ENCODE peak calls at places on chromosome 2, in eight cellular contexts. M is GM12891, K is body of pancreas, B is GM12878, H is uterus, G is stomach, Z is upper lobe of left lung, X is A549. I is an unnamed sample.
A peak's percentile ranks its signal among the peaks of the same experiment; 100 is the strongest.

GRCh38 chr2:217790195-217790594 is 212.6 kb downstream of the TNS1 start:
- DNase-seq in M (no peak), K (no peak), B (no peak), H (peak; percentile 14), G (no peak), Z (no peak), X (no peak), I (no peak)

GRCh38 chr2:150209746-150210145 is 277.7 kb downstream of the RND3 start:
- DNase-seq in M (no peak), K (no peak), B (no peak), H (no peak), G (no peak), Z (no peak), X (no peak), I (no peak)

GRCh38 chr2:23454501-23455120 is 69.6 kb downstream of the KLHL29 start:
- DNase-seq in M (no peak), K (no peak), B (no peak), H (no peak), G (no peak), Z (no peak), X (no peak), I (no peak)

GRCh38 chr2:5666798-5667197 is 25.4 kb upstream of the SOX11 start:
- DNase-seq in M (no peak), K (no peak), B (no peak), H (no peak), G (no peak), Z (no peak), X (no peak), I (no peak)

GRCh38 chr2:168030862-168031624 is 216.4 kb downstream of the STK39 start:
- DNase-seq in M (no peak), K (no peak), B (peak; percentile 44), H (no peak), G (no peak), Z (no peak), X (no peak), I (no peak)

GRCh38 chr2:9973691-9974090 is 22.2 kb downstream of the GRHL1 start:
- DNase-seq in M (no peak), K (no peak), B (no peak), H (no peak), G (no peak), Z (no peak), X (no peak), I (no peak)

GRCh38 chr2:23532311-23533013 is 147.5 kb downstream of the KLHL29 start:
- DNase-seq in M (peak; percentile 73), K (no peak), B (peak; percentile 4), H (peak; percentile 66), G (no peak), Z (no peak), X (no peak), I (no peak)

GRCh38 chr2:179812501-179812900 is 48.9 kb downstream of the ZNF385B start:
- DNase-seq in M (no peak), K (no peak), B (no peak), H (no peak), G (no peak), Z (no peak), X (no peak), I (no peak)

GRCh38 chr2:108691447-108691846 is 27.8 kb upstream of the RANBP2 start:
- DNase-seq in M (no peak), K (no peak), B (no peak), H (no peak), G (no peak), Z (no peak), X (no peak), I (peak; percentile 25)

GRCh38 chr2:120246546-120247300 is 5.9 kb upstream of the RALB start:
- DNase-seq in M (no peak), K (no peak), B (no peak), H (no peak), G (no peak), Z (no peak), X (no peak), I (no peak)

GRCh38 chr2:120245933-120246332 is 6.7 kb upstream of the RALB start:
- DNase-seq in M (no peak), K (no peak), B (no peak), H (no peak), G (no peak), Z (no peak), X (no peak), I (no peak)

GRCh38 chr2:120244656-120245519 is 7.8 kb upstream of the RALB start:
- DNase-seq in M (no peak), K (no peak), B (no peak), H (no peak), G (no peak), Z (no peak), X (no peak), I (no peak)

GRCh38 chr2:120243875-120244553 is 8.6 kb upstream of the RALB start:
- DNase-seq in M (no peak), K (no peak), B (no peak), H (no peak), G (no peak), Z (no peak), X (no peak), I (peak; percentile 7)

GRCh38 chr2:120245520-120245835 is 7.2 kb upstream of the RALB start:
- DNase-seq in M (no peak), K (peak; percentile 55), B (no peak), H (peak; percentile 72), G (no peak), Z (peak; percentile 69), X (no peak), I (no peak)
- TF ChIP-seq POLR2A in M (no peak), K (peak; percentile 32), B (no peak), H (no peak), G (no peak), Z (peak; percentile 19), X (no peak), I (no peak)

DNA sequence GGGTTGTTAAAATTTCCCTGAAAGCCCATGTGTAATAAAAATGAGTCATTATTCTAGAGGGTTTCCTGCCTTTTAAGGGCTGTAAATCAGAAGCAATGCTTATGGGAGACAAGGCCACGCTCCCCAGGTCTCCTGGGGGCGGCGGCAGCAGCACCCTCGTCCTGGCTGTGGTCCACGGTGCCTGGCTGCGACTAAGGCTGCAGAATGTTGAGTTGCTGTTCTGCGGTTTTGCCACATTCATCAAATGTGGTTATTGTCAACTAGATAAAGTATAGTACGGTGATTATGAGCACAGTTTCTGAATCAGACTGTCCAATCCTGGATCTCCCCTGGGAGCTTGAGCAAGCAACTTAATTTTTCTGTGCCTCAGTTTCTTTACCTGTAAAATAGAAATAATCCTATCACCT is 11.9 kb upstream of the AGFG1 start:
- DNase-seq in M (no peak), K (no peak), B (no peak), H (no peak), G (no peak), Z (no peak), X (no peak), I (no peak)
- TF ChIP-seq POLR2A in M (no peak), K (no peak), B (no peak), H (no peak), G (no peak), Z (no peak), X (no peak), I (no peak)

GRCh38 chr2:213284105-213285090 is at the start of gene SPAG16:
- DNase-seq in M (peak; percentile 91), K (peak; percentile 97), B (peak; percentile 92), H (peak; percentile 96), G (peak; percentile 93), Z (peak; percentile 94), X (peak; percentile 89), I (peak; percentile 98)
- TF ChIP-seq POLR2A in M (peak; percentile 58), K (peak; percentile 73), B (peak; percentile 83), H (peak; percentile 48), G (no peak), Z (peak; percentile 70), X (peak; percentile 60), I (peak; percentile 24)

DNA sequence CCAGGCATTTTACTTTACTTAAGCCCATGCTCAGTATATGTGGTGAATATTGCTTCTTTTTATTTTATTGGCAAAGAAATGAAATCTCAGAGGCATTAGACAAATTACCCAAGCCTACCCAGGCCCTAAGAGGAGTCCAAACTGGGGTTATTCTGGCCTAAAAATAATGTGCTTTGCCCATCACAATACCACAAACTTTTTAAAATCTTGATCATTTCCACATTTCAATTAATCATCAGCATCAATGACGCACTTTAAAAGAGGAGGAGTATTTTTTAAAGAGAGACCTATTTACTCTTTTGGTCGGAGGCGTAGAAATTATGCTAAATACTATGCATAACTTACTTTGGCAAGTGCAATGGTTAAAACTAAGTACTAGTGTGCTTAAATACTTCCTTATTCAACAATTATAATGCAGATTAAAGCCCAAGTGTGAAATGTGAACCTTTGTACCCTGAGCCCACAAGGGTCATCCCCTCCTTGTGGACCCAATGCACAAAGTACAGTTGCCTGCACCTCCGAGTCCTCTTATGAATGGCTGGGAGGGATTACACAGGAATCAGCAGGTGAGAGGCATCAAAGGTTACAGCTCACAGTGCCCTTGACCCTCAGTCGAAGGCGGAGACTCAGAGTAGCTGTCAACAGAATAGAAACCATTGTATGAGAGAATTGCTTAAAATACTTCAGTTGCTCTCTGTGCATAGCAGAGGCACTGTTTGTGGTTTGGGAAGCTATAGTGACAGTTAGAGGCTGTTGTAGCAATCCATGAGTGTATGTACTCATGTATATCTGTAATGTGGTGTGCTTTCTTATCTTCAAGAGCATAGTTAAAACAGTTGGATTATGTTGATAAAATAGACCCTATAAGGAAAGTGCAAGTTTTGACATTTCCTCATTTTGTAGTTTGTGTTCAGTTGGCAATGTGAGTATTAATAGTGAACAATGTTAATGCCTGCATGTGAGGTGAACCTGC is 151.7 kb upstream of the ITGA4 start:
- DNase-seq in M (no peak), K (no peak), B (peak; percentile 96), H (no peak), G (no peak), Z (no peak), X (no peak), I (no peak)
- TF ChIP-seq POLR2A in M (peak; percentile 72), K (no peak), B (peak; percentile 75), H (no peak), G (no peak), Z (no peak), X (no peak), I (no peak)

GRCh38 chr2:14623241-14623640 is 9.3 kb upstream of the LRATD1 start:
- DNase-seq in M (no peak), K (no peak), B (no peak), H (no peak), G (no peak), Z (no peak), X (no peak), I (no peak)
- TF ChIP-seq POLR2A in M (no peak), K (no peak), B (no peak), H (no peak), G (no peak), Z (no peak), X (no peak), I (no peak)